ENCODE peak calls at places on chromosomes 6 and 20, in four cellular contexts. One of them, this sample, is unnamed.

GRCh38 chr6:127385668-127386385 is 42.4 kb upstream of the ECHDC1 start:
- DNase-seq in NCI-H1694 treated with DMSO at 0.1 percent for 48 hours: no peak
- DNase-seq in uterus: no peak
- DNase-seq in NCI-H460: no peak
- DNase-seq in this sample: no peak

GRCh38 chr6:162684961-162685360 is 42.6 kb downstream of the PRKN start:
- DNase-seq in NCI-H1694 treated with DMSO at 0.1 percent for 48 hours: no peak
- DNase-seq in uterus: no peak
- DNase-seq in NCI-H460: no peak
- DNase-seq in this sample: no peak

GRCh38 chr20:44720617-44720993 is 5.4 kb downstream of the CCN5 start:
- DNase-seq in NCI-H1694 treated with DMSO at 0.1 percent for 48 hours: peak; percentile 56
- DNase-seq in uterus: no peak
- DNase-seq in NCI-H460: peak; percentile 98
- DNase-seq in this sample: no peak

GRCh38 chr6:137787016-137787415 is 80.0 kb upstream of the TNFAIP3 start:
- DNase-seq in NCI-H1694 treated with DMSO at 0.1 percent for 48 hours: no peak
- DNase-seq in uterus: no peak
- DNase-seq in NCI-H460: no peak
- DNase-seq in this sample: no peak

GRCh38 chr6:63844287-63844686 is 208.7 kb downstream of the PHF3 start:
- DNase-seq in NCI-H1694 treated with DMSO at 0.1 percent for 48 hours: no peak
- DNase-seq in uterus: no peak
- DNase-seq in NCI-H460: no peak
- DNase-seq in this sample: no peak

GRCh38 chr20:58630063-58630462 is 21.0 kb upstream of the STX16 start:
- DNase-seq in NCI-H1694 treated with DMSO at 0.1 percent for 48 hours: no peak
- DNase-seq in uterus: no peak
- DNase-seq in NCI-H460: no peak
- DNase-seq in this sample: no peak

GRCh38 chr6:125346143-125346925 is 44.6 kb upstream of the HDDC2 start:
- DNase-seq in NCI-H1694 treated with DMSO at 0.1 percent for 48 hours: no peak
- DNase-seq in uterus: no peak
- DNase-seq in NCI-H460: no peak
- DNase-seq in this sample: no peak

GRCh38 chr6:97440590-97441176 is 157.7 kb upstream of the MMS22L start:
- DNase-seq in NCI-H1694 treated with DMSO at 0.1 percent for 48 hours: peak; percentile 63
- DNase-seq in uterus: no peak
- DNase-seq in NCI-H460: peak; percentile 40
- DNase-seq in this sample: no peak

GRCh38 chr6:36432151-36432633 is 10.5 kb downstream of the PXT1 start:
- DNase-seq in NCI-H1694 treated with DMSO at 0.1 percent for 48 hours: no peak
- DNase-seq in uterus: no peak
- DNase-seq in NCI-H460: no peak
- DNase-seq in this sample: no peak

GRCh38 chr6:2790588-2790987 is 25.4 kb downstream of the WRNIP1 start:
- DNase-seq in NCI-H1694 treated with DMSO at 0.1 percent for 48 hours: no peak
- DNase-seq in uterus: no peak
- DNase-seq in NCI-H460: peak; percentile 52
- DNase-seq in this sample: no peak

GRCh38 chr6:158266131-158266530 is 46.1 kb upstream of the TULP4 start:
- DNase-seq in NCI-H1694 treated with DMSO at 0.1 percent for 48 hours: no peak
- DNase-seq in uterus: no peak
- DNase-seq in NCI-H460: no peak
- DNase-seq in this sample: no peak

GRCh38 chr6:138882369-138883017 is 86.6 kb downstream of the ECT2L start:
- DNase-seq in NCI-H1694 treated with DMSO at 0.1 percent for 48 hours: no peak
- DNase-seq in uterus: no peak
- DNase-seq in NCI-H460: no peak
- DNase-seq in this sample: no peak

GRCh38 chr6:57432919-57433684 is 115.7 kb downstream of the PRIM2 start:
- DNase-seq in NCI-H1694 treated with DMSO at 0.1 percent for 48 hours: no peak
- DNase-seq in uterus: no peak
- DNase-seq in NCI-H460: no peak
- DNase-seq in this sample: no peak

GRCh38 chr6:816510-817084 is 123.7 kb upstream of the EXOC2 start:
- DNase-seq in NCI-H1694 treated with DMSO at 0.1 percent for 48 hours: no peak
- DNase-seq in uterus: no peak
- DNase-seq in NCI-H460: no peak
- DNase-seq in this sample: no peak

GRCh38 chr6:157273756-157274088 is 49.6 kb downstream of the TMEM242 start:
- DNase-seq in NCI-H1694 treated with DMSO at 0.1 percent for 48 hours: no peak
- DNase-seq in uterus: peak; percentile 60
- DNase-seq in NCI-H460: no peak
- DNase-seq in this sample: no peak

GRCh38 chr20:4150095-4150492 is 134.7 kb upstream of the RNF24 start:
- DNase-seq in NCI-H1694 treated with DMSO at 0.1 percent for 48 hours: no peak
- DNase-seq in uterus: no peak
- DNase-seq in NCI-H460: no peak
- DNase-seq in this sample: peak; percentile 63

GRCh38 chr20:10672579-10673127 is 1.1 kb downstream of the JAG1 start:
- DNase-seq in NCI-H1694 treated with DMSO at 0.1 percent for 48 hours: no peak
- DNase-seq in uterus: peak; percentile 57
- DNase-seq in NCI-H460: peak; percentile 23
- DNase-seq in this sample: peak; percentile 81